ENCODE peak calls at places on chromosomes 12 and 14, in nine cellular contexts. One of them, this sample, is unnamed.

GRCh38 chr14:72478397-72479025 is 415.4 kb downstream of the DPF3 start:
- DNase-seq in heart left ventricle: no peak
- DNase-seq in ELR: no peak
- DNase-seq in activated CD8-positive, alpha-beta memory T cell treated with anti-CD3 and anti-CD28 coated beads, Interleukin-2, amount 50 U/mL, for 4 hours: no peak
- DNase-seq in bronchial epithelial cell: no peak
- DNase-seq in ACHN: no peak
- DNase-seq in ureter: no peak
- DNase-seq in stimulated activated CD4-positive, alpha-beta T cell treated with anti-CD3 and anti-CD28 coated beads, Interleukin-4, amount 100 ng/mL, for 24 hours: no peak
- DNase-seq in Caki2: peak
- DNase-seq in this sample: no peak

GRCh38 chr12:50344775-50345174 is 51.6 kb downstream of the FAM186A start:
- DNase-seq in activated CD8-positive, alpha-beta memory T cell treated with anti-CD3 and anti-CD28 coated beads, Interleukin-2, amount 50 U/mL, for 4 hours: no peak
- DNase-seq in bronchial epithelial cell: no peak
- DNase-seq in ACHN: no peak
- DNase-seq in ELR: no peak
- DNase-seq in ureter: no peak
- DNase-seq in stimulated activated CD4-positive, alpha-beta T cell treated with anti-CD3 and anti-CD28 coated beads, Interleukin-4, amount 100 ng/mL, for 24 hours: no peak
- DNase-seq in Caki2: no peak
- DNase-seq in heart left ventricle: no peak
- DNase-seq in this sample: no peak

GRCh38 chr12:49491823-49492222 is 47.0 kb upstream of the KCNH3 start:
- DNase-seq in activated CD8-positive, alpha-beta memory T cell treated with anti-CD3 and anti-CD28 coated beads, Interleukin-2, amount 50 U/mL, for 4 hours: no peak
- DNase-seq in heart left ventricle: no peak
- DNase-seq in bronchial epithelial cell: peak
- DNase-seq in stimulated activated CD4-positive, alpha-beta T cell treated with anti-CD3 and anti-CD28 coated beads, Interleukin-4, amount 100 ng/mL, for 24 hours: no peak
- DNase-seq in ureter: no peak
- DNase-seq in ACHN: no peak
- DNase-seq in Caki2: no peak
- DNase-seq in ELR: no peak
- DNase-seq in this sample: no peak

GRCh38 chr14:69619007-69619406 is 7.6 kb downstream of the SUSD6 start:
- DNase-seq in activated CD8-positive, alpha-beta memory T cell treated with anti-CD3 and anti-CD28 coated beads, Interleukin-2, amount 50 U/mL, for 4 hours: no peak
- DNase-seq in bronchial epithelial cell: no peak
- DNase-seq in ureter: no peak
- DNase-seq in ELR: peak
- DNase-seq in ACHN: no peak
- DNase-seq in heart left ventricle: no peak
- DNase-seq in Caki2: no peak
- DNase-seq in stimulated activated CD4-positive, alpha-beta T cell treated with anti-CD3 and anti-CD28 coated beads, Interleukin-4, amount 100 ng/mL, for 24 hours: no peak
- DNase-seq in this sample: no peak

GRCh38 chr14:99260652-99261551 is 11.1 kb downstream of the BCL11B start:
- DNase-seq in bronchial epithelial cell: no peak
- DNase-seq in Caki2: no peak
- DNase-seq in ELR: no peak
- DNase-seq in stimulated activated CD4-positive, alpha-beta T cell treated with anti-CD3 and anti-CD28 coated beads, Interleukin-4, amount 100 ng/mL, for 24 hours: peak
- DNase-seq in heart left ventricle: no peak
- DNase-seq in ureter: no peak
- DNase-seq in ACHN: no peak
- DNase-seq in activated CD8-positive, alpha-beta memory T cell treated with anti-CD3 and anti-CD28 coated beads, Interleukin-2, amount 50 U/mL, for 4 hours: peak
- DNase-seq in this sample: peak

GRCh38 chr14:89912667-89913211 is 41.8 kb downstream of the EFCAB11 start:
- DNase-seq in Caki2: peak
- DNase-seq in bronchial epithelial cell: peak
- DNase-seq in heart left ventricle: no peak
- DNase-seq in stimulated activated CD4-positive, alpha-beta T cell treated with anti-CD3 and anti-CD28 coated beads, Interleukin-4, amount 100 ng/mL, for 24 hours: no peak
- DNase-seq in ACHN: peak
- DNase-seq in ureter: no peak
- DNase-seq in ELR: peak
- DNase-seq in activated CD8-positive, alpha-beta memory T cell treated with anti-CD3 and anti-CD28 coated beads, Interleukin-2, amount 50 U/mL, for 4 hours: no peak
- DNase-seq in this sample: no peak

GRCh38 chr12:116303076-116303465 is 25.6 kb upstream of the MED13L start:
- DNase-seq in heart left ventricle: no peak
- DNase-seq in activated CD8-positive, alpha-beta memory T cell treated with anti-CD3 and anti-CD28 coated beads, Interleukin-2, amount 50 U/mL, for 4 hours: no peak
- DNase-seq in Caki2: no peak
- DNase-seq in bronchial epithelial cell: no peak
- DNase-seq in stimulated activated CD4-positive, alpha-beta T cell treated with anti-CD3 and anti-CD28 coated beads, Interleukin-4, amount 100 ng/mL, for 24 hours: no peak
- DNase-seq in ureter: no peak
- DNase-seq in ELR: no peak
- DNase-seq in ACHN: no peak
- DNase-seq in this sample: no peak

GRCh38 chr12:103930787-103931536 is 752 bp downstream of the HSP90B1 start:
- DNase-seq in Caki2: peak
- DNase-seq in stimulated activated CD4-positive, alpha-beta T cell treated with anti-CD3 and anti-CD28 coated beads, Interleukin-4, amount 100 ng/mL, for 24 hours: peak
- DNase-seq in heart left ventricle: peak
- DNase-seq in bronchial epithelial cell: no peak
- DNase-seq in ELR: peak
- DNase-seq in ureter: peak
- DNase-seq in ACHN: peak
- DNase-seq in activated CD8-positive, alpha-beta memory T cell treated with anti-CD3 and anti-CD28 coated beads, Interleukin-2, amount 50 U/mL, for 4 hours: peak
- DNase-seq in this sample: peak

GRCh38 chr14:92515510-92516343 is 2.1 kb downstream of the RIN3 start:
- DNase-seq in activated CD8-positive, alpha-beta memory T cell treated with anti-CD3 and anti-CD28 coated beads, Interleukin-2, amount 50 U/mL, for 4 hours: no peak
- DNase-seq in stimulated activated CD4-positive, alpha-beta T cell treated with anti-CD3 and anti-CD28 coated beads, Interleukin-4, amount 100 ng/mL, for 24 hours: no peak
- DNase-seq in heart left ventricle: no peak
- DNase-seq in Caki2: no peak
- DNase-seq in ELR: no peak
- DNase-seq in ACHN: no peak
- DNase-seq in bronchial epithelial cell: no peak
- DNase-seq in ureter: no peak
- DNase-seq in this sample: no peak

GRCh38 chr14:101737414-101738367 is 23.8 kb upstream of the PPP2R5C start:
- DNase-seq in ureter: peak
- DNase-seq in activated CD8-positive, alpha-beta memory T cell treated with anti-CD3 and anti-CD28 coated beads, Interleukin-2, amount 50 U/mL, for 4 hours: no peak
- DNase-seq in stimulated activated CD4-positive, alpha-beta T cell treated with anti-CD3 and anti-CD28 coated beads, Interleukin-4, amount 100 ng/mL, for 24 hours: peak
- DNase-seq in heart left ventricle: no peak
- DNase-seq in ACHN: no peak
- DNase-seq in ELR: no peak
- DNase-seq in bronchial epithelial cell: no peak
- DNase-seq in Caki2: no peak
- DNase-seq in this sample: no peak

GRCh38 chr12:51238037-51238509 is 553 bp upstream of the DAZAP2 start:
- DNase-seq in ureter: no peak
- DNase-seq in bronchial epithelial cell: peak
- DNase-seq in Caki2: no peak
- DNase-seq in stimulated activated CD4-positive, alpha-beta T cell treated with anti-CD3 and anti-CD28 coated beads, Interleukin-4, amount 100 ng/mL, for 24 hours: no peak
- DNase-seq in ELR: no peak
- DNase-seq in activated CD8-positive, alpha-beta memory T cell treated with anti-CD3 and anti-CD28 coated beads, Interleukin-2, amount 50 U/mL, for 4 hours: no peak
- DNase-seq in ACHN: no peak
- DNase-seq in heart left ventricle: no peak
- DNase-seq in this sample: no peak

GRCh38 chr12:47868552-47869031 is 36.2 kb downstream of the VDR start:
- DNase-seq in ACHN: no peak
- DNase-seq in heart left ventricle: no peak
- DNase-seq in stimulated activated CD4-positive, alpha-beta T cell treated with anti-CD3 and anti-CD28 coated beads, Interleukin-4, amount 100 ng/mL, for 24 hours: no peak
- DNase-seq in ELR: no peak
- DNase-seq in Caki2: no peak
- DNase-seq in bronchial epithelial cell: no peak
- DNase-seq in activated CD8-positive, alpha-beta memory T cell treated with anti-CD3 and anti-CD28 coated beads, Interleukin-2, amount 50 U/mL, for 4 hours: no peak
- DNase-seq in ureter: no peak
- DNase-seq in this sample: no peak